ENCODE peak calls at places on chromosomes 16 and 17, in four cellular contexts. O is HepG2, F is lower leg skin, B is prostate gland. U is an unnamed sample.

GRCh38 chr17:18986541-18987229 is 17.9 kb downstream of the FAM83G start:
- DNase-seq in O (no peak), F (no peak), B (no peak), U (no peak)

GRCh38 chr16:30054959-30055553 is 10.5 kb upstream of the ALDOA start:
- DNase-seq in O (peak), F (no peak), B (peak), U (no peak)

GRCh38 chr17:81727324-81728031 is 15.4 kb downstream of the SLC25A10 start:
- DNase-seq in O (peak), F (no peak), B (peak), U (no peak)

GRCh38 chr16:21186326-21186691 is 25.1 kb downstream of the ZP2 start:
- DNase-seq in O (peak), F (no peak), B (no peak), U (no peak)

GRCh38 chr17:37796081-37796480 is 51.2 kb upstream of the HNF1B start:
- DNase-seq in O (no peak), F (no peak), B (no peak), U (no peak)

GRCh38 chr16:31713945-31714898 is 159.4 kb upstream of the ZNF267 start:
- DNase-seq in O (no peak), F (peak), B (no peak), U (no peak)

GRCh38 chr16:8788578-8789172 is 8.8 kb downstream of the TMEM186 start:
- DNase-seq in O (peak), F (peak), B (no peak), U (no peak)

GRCh38 chr17:44889003-44889402 is 10.2 kb downstream of the EFTUD2 start:
- DNase-seq in O (peak), F (no peak), B (no peak), U (no peak)

GRCh38 chr16:72426416-72426815 is 254.5 kb upstream of the PMFBP1 start:
- DNase-seq in O (no peak), F (no peak), B (no peak), U (no peak)

GRCh38 chr16:19718624-19718965 is 524 bp downstream of the IQCK start:
- DNase-seq in O (no peak), F (no peak), B (no peak), U (no peak)

GRCh38 chr16:81923296-81923695 is 88.0 kb downstream of the SDR42E1 start:
- DNase-seq in O (no peak), F (peak), B (no peak), U (no peak)

GRCh38 chr16:9489823-9490467 is 398.5 kb downstream of the HAPSTR1 start:
- DNase-seq in O (no peak), F (no peak), B (peak), U (no peak)

GRCh38 chr17:48051278-48051677 is 3.1 kb downstream of the NFE2L1 start:
- DNase-seq in O (no peak), F (no peak), B (no peak), U (peak)

GRCh38 chr17:35748323-35748960 is 4.6 kb downstream of the GAS2L2 start:
- DNase-seq in O (no peak), F (no peak), B (no peak), U (no peak)
- TF ChIP-seq POLR2A in O (no peak), F (no peak), B (no peak), U (no peak)

GRCh38 chr17:64773836-64774761 is 112.0 kb upstream of the SMURF2 start:
- DNase-seq in O (peak), F (peak), B (peak), U (no peak)
- TF ChIP-seq POLR2A in O (peak), F (no peak), B (no peak), U (no peak)

GRCh38 chr17:83201206-83202001 is 122.0 kb downstream of the METRNL start:
- DNase-seq in O (no peak), F (peak), B (peak), U (no peak)

GRCh38 chr17:83200746-83201145 is 121.3 kb downstream of the METRNL start:
- DNase-seq in O (no peak), F (peak), B (no peak), U (peak)

GRCh38 chr17:83200231-83200699 is 120.9 kb downstream of the METRNL start:
- DNase-seq in O (no peak), F (peak), B (peak), U (peak)

GRCh38 chr17:83198366-83199341 is 119.2 kb downstream of the METRNL start:
- DNase-seq in O (no peak), F (peak), B (no peak), U (peak)

GRCh38 chr17:83199500-83200201 is 120.2 kb downstream of the METRNL start:
- DNase-seq in O (no peak), F (peak), B (no peak), U (peak)
- TF ChIP-seq POLR2A in O (no peak), F (no peak), B (no peak), U (no peak)

DNA sequence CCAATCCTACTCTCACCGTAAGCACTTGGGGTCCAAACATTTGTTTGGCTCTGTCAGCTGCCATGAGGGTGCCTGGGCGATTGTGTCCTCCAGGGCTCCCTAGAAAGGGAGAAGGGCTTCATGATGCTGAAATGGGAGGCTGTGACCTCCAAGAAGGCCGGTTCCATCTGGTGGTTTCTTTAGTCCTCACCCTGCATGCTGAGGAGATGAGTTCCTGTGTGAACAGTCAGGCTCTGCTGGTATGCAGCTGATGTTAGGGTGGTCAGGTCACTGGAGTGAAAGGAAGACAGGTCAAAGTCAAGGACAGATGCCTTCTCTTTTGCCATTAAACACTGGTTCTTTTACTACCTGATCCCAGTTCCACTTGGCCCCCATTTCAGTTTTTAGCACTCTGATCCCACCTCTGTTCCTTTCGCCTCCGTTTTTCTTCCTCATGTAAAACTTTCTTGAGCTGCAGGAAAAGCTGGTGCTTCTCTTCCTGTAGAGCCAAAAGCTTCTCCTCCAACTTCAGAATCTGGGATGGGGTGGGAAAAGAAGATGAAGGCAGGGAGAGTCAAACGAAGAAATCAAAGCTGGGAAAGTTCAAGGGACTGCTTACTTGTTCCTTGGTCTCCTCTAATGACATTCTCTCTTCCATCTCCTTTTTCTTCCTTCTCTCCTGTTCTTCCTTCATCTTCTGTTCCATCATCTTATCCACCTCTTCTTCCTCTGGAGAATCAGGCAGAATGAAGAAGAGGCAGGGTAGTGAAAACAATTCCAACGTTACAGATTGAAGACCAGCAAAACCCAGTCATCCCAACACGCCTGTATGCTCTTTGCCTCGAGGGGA is 1.1 kb downstream of the GPS2 start:
- DNase-seq in O (no peak), F (no peak), B (no peak), U (no peak)
- TF ChIP-seq POLR2A in O (no peak), F (no peak), B (no peak), U (no peak)

GRCh38 chr17:17837966-17838962 is 1.5 kb upstream of the SREBF1 start:
- DNase-seq in O (peak), F (no peak), B (peak), U (peak)
- TF ChIP-seq POLR2A in O (peak), F (no peak), B (no peak), U (no peak)

DNA sequence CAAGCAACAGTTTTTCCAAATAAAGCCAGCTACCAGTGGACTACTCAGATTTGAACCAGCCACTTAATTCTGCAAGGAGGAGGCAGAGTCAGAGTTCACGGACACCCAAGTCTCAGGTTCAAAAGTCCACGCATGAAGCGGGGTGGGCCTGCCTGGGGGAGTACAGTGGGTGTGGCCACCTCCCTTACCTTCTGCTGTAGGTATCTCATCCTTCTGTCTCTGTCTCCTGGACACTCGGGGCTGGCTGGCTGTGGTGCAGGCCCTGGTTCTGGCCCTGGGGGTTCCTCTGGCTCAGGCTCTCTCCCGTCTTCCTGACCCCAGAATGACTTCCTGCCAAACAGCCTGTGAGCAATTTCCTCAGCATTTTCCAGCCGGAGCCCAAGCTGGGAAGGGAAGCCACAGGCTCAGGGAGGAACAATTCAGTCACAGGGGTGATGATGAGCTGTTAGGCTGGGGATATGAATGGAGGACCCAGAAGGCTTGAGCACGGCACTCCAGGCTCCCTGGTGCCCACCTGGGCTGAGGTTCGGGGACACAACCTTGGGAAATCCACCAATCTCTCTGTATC is 101.9 kb downstream of the LITAF start:
- DNase-seq in O (no peak), F (no peak), B (no peak), U (no peak)
- TF ChIP-seq POLR2A in O (no peak), F (no peak), B (no peak), U (no peak)

DNA sequence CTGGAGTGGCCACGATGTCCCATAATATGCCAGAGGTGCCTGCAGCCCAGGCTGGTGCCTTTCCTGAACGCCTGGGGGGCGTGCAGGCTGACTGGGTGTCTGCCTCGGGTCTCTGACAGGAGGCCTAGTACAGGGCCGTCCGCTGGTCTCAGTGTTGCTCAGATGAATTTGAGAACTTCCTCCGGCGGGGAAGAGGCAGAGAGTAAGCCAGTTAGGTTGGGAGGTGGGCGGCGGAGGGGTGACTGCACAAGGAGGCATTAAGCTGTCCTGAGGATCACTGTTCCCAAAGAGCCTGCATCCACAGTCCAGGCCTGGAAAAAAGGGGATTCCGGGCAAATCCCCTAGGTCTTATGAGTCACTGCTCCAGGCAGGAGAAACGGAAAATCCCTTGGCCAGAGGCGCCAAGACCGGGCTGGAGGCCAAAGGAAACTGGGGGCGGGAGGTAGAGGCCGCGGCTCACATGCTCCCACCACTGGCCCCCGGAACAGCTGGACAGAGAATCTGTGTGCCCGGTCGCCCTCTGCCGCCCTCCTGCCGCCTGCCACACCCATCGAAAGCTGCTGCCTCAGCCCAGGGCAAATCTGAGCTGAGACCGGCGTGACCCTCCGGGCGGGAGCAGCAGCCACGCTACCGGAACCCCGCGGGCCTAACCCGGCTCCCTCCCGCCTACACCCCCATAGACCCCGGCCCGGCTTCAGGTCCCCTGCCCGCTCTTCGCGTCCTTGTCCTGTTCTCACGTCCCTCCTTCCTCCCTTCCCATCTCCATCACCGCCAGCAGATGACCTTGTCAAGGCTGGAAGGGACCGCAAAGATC is 1.2 kb downstream of the TRIM47 start:
- DNase-seq in O (peak), F (peak), B (peak), U (peak)
- TF ChIP-seq POLR2A in O (peak), F (no peak), B (peak), U (peak)

GRCh38 chr17:8954339-8954738 is 11.2 kb downstream of the PIK3R5 start:
- DNase-seq in O (no peak), F (peak), B (no peak), U (no peak)

GRCh38 chr17:8955560-8955959 is 9.9 kb downstream of the PIK3R5 start:
- DNase-seq in O (no peak), F (peak), B (no peak), U (no peak)

GRCh38 chr17:8957721-8958120 is 7.8 kb downstream of the PIK3R5 start:
- DNase-seq in O (no peak), F (peak), B (no peak), U (no peak)

GRCh38 chr17:8955021-8955420 is 10.5 kb downstream of the PIK3R5 start:
- DNase-seq in O (no peak), F (peak), B (no peak), U (no peak)

GRCh38 chr17:8956521-8956920 is 9.0 kb downstream of the PIK3R5 start:
- DNase-seq in O (no peak), F (no peak), B (no peak), U (no peak)
- TF ChIP-seq POLR2A in O (no peak), F (no peak), B (no peak), U (no peak)

DNA sequence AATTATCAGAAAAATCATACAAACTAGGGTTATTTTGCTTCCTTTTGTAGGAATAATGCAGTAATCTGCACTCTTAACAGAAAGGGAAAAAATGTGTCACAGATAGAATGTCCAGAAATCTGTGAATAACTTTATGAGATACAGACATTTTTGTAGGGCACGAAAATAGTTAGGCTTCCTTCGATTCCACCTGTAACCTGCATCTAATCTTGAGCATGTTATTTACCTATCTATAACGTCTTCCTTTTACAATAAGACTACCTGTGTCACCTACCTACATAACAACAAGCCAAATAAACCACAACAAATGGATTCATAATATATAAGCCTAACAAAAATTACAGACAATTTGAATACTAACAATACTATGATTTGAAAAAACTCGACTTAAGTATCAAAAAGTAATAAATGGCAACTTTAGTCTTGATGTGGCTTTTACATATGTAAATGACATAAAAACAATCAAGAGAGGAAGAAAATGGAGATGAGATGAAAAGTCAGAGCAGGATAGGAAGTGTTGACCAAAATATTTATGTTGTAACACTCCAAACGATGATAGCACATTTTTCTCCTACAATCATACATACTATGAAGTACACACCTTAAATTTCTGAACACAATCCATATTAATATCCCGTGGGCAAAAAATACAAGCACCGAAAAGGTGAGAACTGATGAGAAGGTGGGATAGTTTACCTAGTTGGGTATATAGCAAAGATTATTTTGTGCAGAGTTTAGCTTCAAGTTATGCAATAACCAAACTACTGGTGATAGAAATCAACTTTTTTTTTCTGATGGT is 2.5 kb downstream of the STAT5B start:
- DNase-seq in O (no peak), F (no peak), B (no peak), U (no peak)
- TF ChIP-seq POLR2A in O (no peak), F (no peak), B (no peak), U (no peak)

U was measured in ovary.